ENCODE peak calls at places on chromosomes 1 and 21, in five cellular contexts. C is HEK293T, S is T-cell, J is progenitor cell of endocrine pancreas, E is NCI-H1105 treated with DMSO at 0.1 percent for 48 hours. D is an unnamed sample.

GRCh38 chr21:45588086-45588825 is 46.0 kb upstream of the SLC19A1 start:
- DNase-seq in J (no peak), E (no peak), C (no peak), S (no peak), D (no peak)

GRCh38 chr21:35048183-35048601 is 910 bp downstream of the RUNX1 start:
- DNase-seq in S (no peak), E (no peak), J (no peak), C (no peak), D (no peak)

GRCh38 chr1:58786184-58786926 is 2.5 kb upstream of the JUN start:
- DNase-seq in J (no peak), C (no peak), E (no peak), S (no peak), D (no peak)

GRCh38 chr1:226046240-226046639 is 16.3 kb upstream of the H3-3A start:
- DNase-seq in C (no peak), J (no peak), E (no peak), S (no peak), D (no peak)

GRCh38 chr1:176696109-176696508 is 233.1 kb downstream of the PAPPA2 start:
- DNase-seq in S (no peak), E (peak; percentile 58), C (no peak), J (no peak), D (no peak)

GRCh38 chr1:182841368-182841988 is 2.3 kb downstream of the DHX9 start:
- DNase-seq in S (no peak), J (no peak), E (no peak), C (no peak), D (peak; percentile 13)

GRCh38 chr21:21187579-21187978 is 189.4 kb downstream of the NCAM2 start:
- DNase-seq in C (no peak), E (no peak), J (no peak), S (no peak), D (no peak)

GRCh38 chr1:220990417-220991337 is 111.4 kb downstream of the HLX start:
- DNase-seq in J (no peak), C (no peak), S (no peak), E (no peak), D (no peak)

GRCh38 chr1:45327644-45328515 is 1.2 kb downstream of the HPDL start:
- DNase-seq in J (no peak), C (no peak), E (no peak), S (no peak), D (no peak)